ENCODE peak calls at places on chromosomes 5 and 9, in four cellular contexts. N is HepG2, U is GM12878, C is K562. S is an unnamed sample.

GRCh38 chr9:137228515-137228967 is 1.2 kb downstream of the RNF224 start:
- DNase-seq in N (no peak), U (no peak), C (peak; percentile 51), S (no peak)

GRCh38 chr5:140146523-140146842 is 20.7 kb downstream of the IGIP start:
- DNase-seq in U (no peak), C (no peak), N (no peak), S (no peak)

GRCh38 chr9:104606202-104606601 is 775 bp upstream of the OR13C2 start:
- DNase-seq in N (no peak), C (no peak), U (no peak), S (no peak)

GRCh38 chr9:33029106-33029788 is 4.2 kb downstream of the DNAJA1 start:
- DNase-seq in U (no peak), N (peak; percentile 89), C (no peak), S (no peak)

GRCh38 chr9:79446540-79447307 is 125.0 kb upstream of the TLE4 start:
- DNase-seq in U (no peak), C (no peak), N (no peak), S (no peak)

GRCh38 chr5:74865799-74866652 is at the start of gene FAM169A:
- DNase-seq in C (no peak), N (no peak), U (no peak), S (peak; percentile 78)

GRCh38 chr5:171835066-171835465 is 49.4 kb downstream of the SMIM23 start:
- DNase-seq in C (no peak), U (no peak), N (no peak), S (no peak)

GRCh38 chr9:97572892-97573365 is 60.2 kb downstream of the TSTD2 start:
- DNase-seq in U (no peak), N (no peak), C (no peak), S (no peak)

GRCh38 chr9:114310471-114311450 is 12.1 kb upstream of the ORM1 start:
- DNase-seq in N (no peak), C (no peak), U (no peak), S (no peak)

GRCh38 chr9:11149065-11149464 is 536.3 kb upstream of the PTPRD start:
- DNase-seq in C (no peak), N (no peak), U (no peak), S (peak; percentile 27)

GRCh38 chr5:160311491-160312138 is 749 bp downstream of the CCNJL start:
- DNase-seq in U (no peak), N (no peak), C (no peak), S (no peak)

GRCh38 chr9:107545036-107545435 is 55.5 kb upstream of the KLF4 start:
- DNase-seq in N (no peak), U (no peak), C (no peak), S (no peak)

GRCh38 chr9:69097053-69097452 is 61.5 kb downstream of the FXN start:
- DNase-seq in U (no peak), C (no peak), N (no peak), S (no peak)

GRCh38 chr9:86246752-86247161 is 12.7 kb downstream of the C9orf153 start:
- DNase-seq in N (peak; percentile 61), C (no peak), U (peak; percentile 80), S (no peak)

GRCh38 chr5:163861670-163862069 is 356.3 kb downstream of the MAT2B start:
- DNase-seq in C (no peak), N (no peak), U (no peak), S (no peak)
- TF ChIP-seq KDM1A in C (no peak), N (no peak), U (no peak), S (no peak)

GRCh38 chr5:15835514-15835913 is 335.5 kb downstream of the FBXL7 start:
- DNase-seq in C (no peak), N (no peak), U (no peak), S (no peak)

GRCh38 chr5:15833365-15833764 is 333.4 kb downstream of the FBXL7 start:
- DNase-seq in N (no peak), U (no peak), C (no peak), S (no peak)

GRCh38 chr5:15831408-15831807 is 331.4 kb downstream of the FBXL7 start:
- DNase-seq in U (no peak), C (no peak), N (no peak), S (no peak)

GRCh38 chr5:15837584-15838289 is 337.8 kb downstream of the FBXL7 start:
- DNase-seq in U (no peak), N (no peak), C (no peak), S (no peak)

DNA sequence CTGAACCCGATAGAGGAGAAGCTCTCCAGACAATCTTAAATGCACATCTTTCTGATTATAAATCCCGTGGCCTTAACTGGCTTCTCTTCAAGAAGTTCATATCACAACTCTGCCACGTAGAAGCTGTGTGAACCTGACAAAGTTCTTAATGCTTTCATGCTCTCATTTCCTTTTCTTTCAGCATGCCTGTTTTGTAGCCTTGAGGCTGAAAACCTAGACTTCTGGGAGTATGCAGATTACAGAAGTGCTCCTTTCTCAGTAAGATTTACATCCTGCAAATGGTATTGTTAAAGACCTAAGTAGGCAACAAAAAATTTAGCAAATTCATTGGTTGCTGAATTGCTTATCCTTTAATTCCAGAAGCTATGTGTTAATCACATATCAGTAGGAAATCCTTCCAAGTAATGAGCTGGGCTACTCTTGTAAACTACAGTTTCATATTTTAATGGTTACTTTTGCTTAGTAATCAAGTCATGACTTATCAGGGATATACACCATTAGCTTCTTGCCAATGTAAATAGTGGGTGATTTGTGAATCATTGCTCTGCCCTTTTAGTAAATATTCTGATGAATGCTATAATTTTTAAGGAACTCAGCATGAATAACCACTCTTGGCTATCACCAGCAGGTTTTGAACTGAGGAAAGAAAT is 334.7 kb downstream of the FBXL7 start:
- DNase-seq in N (no peak), U (no peak), C (no peak), S (no peak)
- TF ChIP-seq BRCA1 in N (no peak), U (no peak), C (no peak), S (no peak)

DNA sequence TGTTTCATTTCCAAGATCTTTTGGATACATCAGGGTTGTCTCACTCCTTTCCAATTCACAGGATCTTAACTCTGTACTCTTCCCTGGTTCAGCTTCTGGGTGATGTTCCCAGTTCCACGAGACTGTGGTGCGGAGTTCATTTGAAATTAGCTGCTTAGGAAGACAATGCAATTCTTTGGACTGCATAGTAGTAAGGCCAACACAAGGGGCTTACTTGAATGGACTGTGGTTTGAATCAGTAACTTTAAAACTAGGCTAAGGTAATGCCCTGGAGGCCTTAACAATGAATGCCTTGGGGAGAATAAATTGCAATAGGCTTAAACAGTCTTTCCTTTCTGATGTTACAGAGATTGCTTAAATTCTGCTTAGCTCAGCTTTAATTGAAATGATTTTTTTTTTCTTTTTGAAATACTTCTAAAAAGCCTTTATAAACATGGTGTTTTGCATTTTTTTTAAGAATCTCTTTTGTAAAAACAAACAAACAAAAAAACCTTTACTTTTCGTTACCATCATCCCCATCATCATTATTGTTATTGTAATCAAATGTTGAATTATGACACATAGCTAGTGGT is 133.8 kb upstream of the MEF2C start:
- DNase-seq in U (no peak), N (no peak), C (no peak), S (no peak)
- TF ChIP-seq SRF in U (no peak), N (no peak), C (no peak), S (no peak)

GRCh38 chr9:100038472-100038871 is 60.3 kb downstream of the ERP44 start:
- DNase-seq in N (no peak), U (no peak), C (no peak), S (no peak)
- TF ChIP-seq KDM1A in N (no peak), U (no peak), C (no peak), S (no peak)

GRCh38 chr9:29078063-29078660 is 1504.9 kb upstream of the C9orf72 start:
- DNase-seq in N (no peak), U (no peak), C (no peak), S (no peak)
- TF ChIP-seq BRCA1 in N (no peak), U (no peak), C (no peak), S (no peak)

DNA sequence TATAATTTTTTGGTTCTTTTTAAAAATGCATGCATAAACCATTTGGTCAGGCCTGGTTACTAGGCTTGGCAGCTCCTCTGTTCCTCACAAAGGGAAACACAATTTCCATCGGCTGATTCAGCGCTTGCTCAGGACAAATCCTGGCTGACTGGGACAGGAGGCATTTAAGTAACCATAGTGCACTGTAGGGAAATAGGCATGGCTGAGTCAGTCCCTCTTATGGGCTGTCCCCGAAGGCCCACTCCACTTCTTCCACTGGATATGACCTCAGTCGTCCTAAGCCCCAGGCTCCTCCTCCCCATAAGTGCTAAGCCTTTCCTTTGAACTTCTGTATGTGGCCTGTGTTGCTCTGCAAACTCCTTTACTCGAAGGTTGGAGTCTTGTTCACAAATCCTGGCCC is 71.2 kb upstream of the GLIS3 start:
- DNase-seq in N (no peak), C (no peak), U (no peak), S (no peak)
- TF ChIP-seq SRF in N (no peak), C (no peak), U (no peak), S (no peak)